ENCODE peak calls at places on chromosomes 4 and X, in five cellular contexts. H is testis, P is Peyer's patch, J is tibial artery, Q is Panc1. V is an unnamed sample.

GRCh38 chr4:7980036-7980435 is 40.4 kb upstream of the AFAP1 start:
- DNase-seq in H (no peak), P (no peak), J (no peak), Q (no peak), V (no peak)

GRCh38 chr4:160044693-160045092 is 941.8 kb downstream of the RAPGEF2 start:
- DNase-seq in H (no peak), P (no peak), J (no peak), Q (no peak), V (no peak)

GRCh38 chrX:119570351-119570835 is 4.0 kb upstream of the UBE2A start:
- DNase-seq in H (no peak), P (no peak), J (no peak), Q (no peak), V (no peak)

GRCh38 chr4:40621592-40622512 is 7.8 kb downstream of the RBM47 start:
- DNase-seq in H (peak; percentile 59), P (no peak), J (peak; percentile 86), Q (peak; percentile 38), V (peak; percentile 87)

GRCh38 chr4:102620697-102621497 is 119.7 kb downstream of the NFKB1 start:
- DNase-seq in H (peak; percentile 51), P (no peak), J (no peak), Q (peak; percentile 75), V (peak; percentile 80)

GRCh38 chr4:89788243-89789072 is 48.5 kb downstream of the SNCA start:
- DNase-seq in H (peak; percentile 48), P (no peak), J (peak; percentile 30), Q (no peak), V (peak; percentile 26)

GRCh38 chr4:138696771-138697170 is 318.8 kb upstream of the NOCT start:
- DNase-seq in H (no peak), P (no peak), J (no peak), Q (no peak), V (peak; percentile 44)

GRCh38 chr4:38133711-38134480 is 173.7 kb downstream of the PTTG2 start:
- DNase-seq in H (no peak), P (no peak), J (no peak), Q (no peak), V (no peak)

GRCh38 chr4:111954546-111954945 is 190.7 kb upstream of the FAM241A start:
- DNase-seq in H (no peak), P (no peak), J (no peak), Q (no peak), V (no peak)

GRCh38 chr4:15682790-15683495 is 1.3 kb downstream of the FAM200B start:
- DNase-seq in H (no peak), P (no peak), J (no peak), Q (no peak), V (no peak)

GRCh38 chr4:5941601-5942000 is 48.7 kb upstream of the CRMP1 start:
- DNase-seq in H (no peak), P (no peak), J (no peak), Q (no peak), V (no peak)

GRCh38 chrX:11272863-11273262 is 20.4 kb upstream of the AMELX start:
- DNase-seq in H (no peak), P (no peak), J (no peak), Q (no peak), V (no peak)

GRCh38 chr4:76548704-76549103 is 113.7 kb downstream of the SHROOM3 start:
- DNase-seq in H (no peak), P (no peak), J (no peak), Q (no peak), V (no peak)

GRCh38 chr4:142705820-142706219 is 140.3 kb downstream of the INPP4B start:
- DNase-seq in H (no peak), P (no peak), J (no peak), Q (no peak), V (no peak)

GRCh38 chr4:7774301-7775019 is 165.2 kb downstream of the AFAP1 start:
- DNase-seq in H (no peak), P (peak; percentile 44), J (no peak), Q (no peak), V (no peak)

GRCh38 chrX:32893751-32894150 is 317.6 kb downstream of the DMD start:
- DNase-seq in H (no peak), P (no peak), J (no peak), Q (no peak), V (no peak)

GRCh38 chrX:152822383-152823086 is 8.0 kb downstream of the CETN2 start:
- DNase-seq in H (no peak), P (no peak), J (no peak), Q (no peak), V (no peak)

GRCh38 chrX:85037114-85037513 is 33.4 kb downstream of the APOOL start:
- DNase-seq in H (no peak), P (no peak), J (no peak), Q (no peak), V (no peak)

GRCh38 chr4:37763164-37763444 is 63.4 kb upstream of the PGM2 start:
- DNase-seq in H (no peak), P (no peak), J (no peak), Q (no peak), V (no peak)

DNA sequence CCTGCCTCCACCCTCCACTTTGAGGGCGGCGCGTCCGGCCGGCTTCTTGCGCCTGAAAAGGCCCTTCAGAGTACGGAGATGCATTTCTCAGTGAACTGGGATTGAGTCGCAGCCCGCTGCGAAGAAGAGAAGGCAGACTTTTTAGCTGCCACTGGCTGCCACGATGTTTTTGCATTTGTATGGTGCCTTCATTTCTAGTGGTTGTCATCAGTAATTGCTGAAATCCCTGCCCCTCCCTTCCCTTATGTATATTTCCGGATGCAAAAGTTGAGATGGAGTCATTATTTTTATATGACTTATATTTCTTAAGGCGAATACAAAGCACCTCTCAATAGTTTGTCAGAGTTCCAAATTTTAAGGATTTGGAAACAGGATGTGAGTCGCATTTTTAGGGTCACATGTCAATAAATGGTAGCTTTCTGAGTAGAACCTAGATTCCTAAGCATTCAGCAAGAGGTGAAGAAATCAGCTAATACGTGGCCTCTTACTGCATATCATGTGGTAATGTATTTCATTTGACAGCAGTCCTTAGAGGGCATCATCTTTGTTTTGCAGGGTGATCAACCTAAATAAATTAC is 652 bp downstream of the ATP6AP2 start:
- DNase-seq in H (no peak), P (no peak), J (no peak), Q (no peak), V (peak; percentile 1)
- H3K27ac ChIP-seq in H (peak overlapping the region; percentile 84), P (peak overlapping the region; percentile 96), J (peak overlapping the region; percentile 81), Q (peak overlapping the region; percentile 51), V (peak overlapping the region; percentile 68)

DNA sequence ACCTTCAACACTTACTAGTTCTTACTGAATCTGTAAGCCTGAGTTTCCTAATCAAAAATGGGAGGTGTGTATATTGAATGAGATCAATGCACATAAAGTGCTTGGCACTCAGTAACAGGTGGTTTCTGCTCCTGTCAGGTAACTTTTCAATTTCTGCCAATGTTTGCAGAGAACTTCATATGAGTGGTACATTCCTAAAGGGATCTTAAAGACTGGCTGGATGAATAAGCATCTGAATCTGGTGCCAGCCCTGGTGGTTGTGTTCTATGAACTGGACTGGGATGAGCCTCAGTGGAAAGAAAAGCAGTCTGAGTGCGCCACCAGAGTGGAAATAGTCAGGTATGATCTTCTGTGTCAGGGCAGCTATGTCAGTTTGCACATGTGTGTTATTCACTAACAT is 7.0 kb downstream of the TRAPPC11 start:
- DNase-seq in H (no peak), P (no peak), J (no peak), Q (no peak), V (no peak)
- H3K36me3 ChIP-seq in H (no peaks in the 10 kb centered on the region), P (peaks cover 55% of the 10 kb centered on the region), J (peaks cover 69% of the 10 kb centered on the region), Q (peaks cover 16% of the 10 kb centered on the region), V (peaks cover 26% of the 10 kb centered on the region)

GRCh38 chr4:73434311-73434710 is 1.7 kb upstream of the AFP start:
- DNase-seq in H (no peak), P (no peak), J (no peak), Q (no peak), V (no peak)
- TF ChIP-seq CTCF in H (no peak), P (peak; percentile 19), J (peak; percentile 16), Q (peak; percentile 24), V (peak; percentile 53)

GRCh38 chr4:152972821-152973613 is 36.9 kb downstream of the FHDC1 start:
- DNase-seq in H (peak; percentile 36), P (no peak), J (no peak), Q (no peak), V (peak; percentile 81)
- H3K27ac ChIP-seq in H (no peak overlapping the region), P (no peak overlapping the region), J (no peak overlapping the region), Q (no peak overlapping the region), V (no peak overlapping the region)

GRCh38 chrX:71128166-71128833 is 9.9 kb downstream of the MED12 start:
- DNase-seq in H (peak; percentile 54), P (no peak), J (no peak), Q (no peak), V (no peak)

GRCh38 chrX:71128915-71129765 is 10.7 kb downstream of the MED12 start:
- DNase-seq in H (peak; percentile 68), P (peak; percentile 81), J (peak; percentile 51), Q (no peak), V (peak; percentile 36)

GRCh38 chrX:71131510-71131909 is 13.1 kb downstream of the MED12 start:
- DNase-seq in H (no peak), P (no peak), J (no peak), Q (no peak), V (no peak)
- H3K36me3 ChIP-seq in H (no peaks in the 10 kb centered on the region), P (peaks cover 66% of the 10 kb centered on the region), J (peaks cover 97% of the 10 kb centered on the region), Q (no peaks in the 10 kb centered on the region), V (peaks cover 29% of the 10 kb centered on the region)

DNA sequence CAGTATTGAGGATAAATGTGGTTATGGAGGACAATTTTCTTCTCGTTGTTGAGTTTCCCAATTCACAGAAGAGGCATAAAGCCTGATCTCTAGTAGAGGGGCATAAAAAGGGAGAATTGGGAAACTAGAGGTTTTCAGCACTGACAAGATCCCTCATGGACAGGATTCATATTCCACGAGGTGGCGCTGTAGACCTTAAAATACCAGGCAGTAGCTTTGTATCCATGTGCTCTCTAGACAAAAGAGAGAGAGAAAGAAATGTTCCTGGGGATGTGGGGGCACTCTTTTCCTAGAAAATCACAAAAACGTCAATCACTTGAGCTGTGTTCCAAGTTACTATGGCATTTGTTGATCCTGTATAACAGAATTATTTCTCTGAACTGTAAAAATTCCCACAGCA is 128.3 kb downstream of the MAGEE1 start:
- DNase-seq in H (peak; percentile 71), P (no peak), J (no peak), Q (no peak), V (peak; percentile 36)
- TF ChIP-seq CTCF in H (no peak), P (no peak), J (no peak), Q (peak; percentile 28), V (peak; percentile 28)